ENCODE peak calls at places on chromosomes 4 and X, in eight cellular contexts. R is nephron progenitor cell, K is H1, W is GM13977, E is adrenal gland, G is endothelial cell, I is heart left ventricle, D is colonic mucosa. Y is an unnamed sample.

GRCh38 chr4:78613522-78614311 is 62.1 kb downstream of the ANXA3 start:
- DNase-seq in R (no peak), K (no peak), W (peak; percentile 15), E (no peak), G (no peak), I (no peak), D (no peak), Y (no peak)

GRCh38 chrX:69538321-69538876 is 34.3 kb downstream of the NALF2 start:
- DNase-seq in R (peak; percentile 86), K (peak; percentile 85), W (peak; percentile 77), E (peak; percentile 83), G (peak; percentile 78), I (peak; percentile 75), D (peak; percentile 71), Y (peak; percentile 34)

GRCh38 chr4:141180991-141181760 is 39.5 kb upstream of the ZNF330 start:
- DNase-seq in R (no peak), K (no peak), W (no peak), E (no peak), G (no peak), I (no peak), D (no peak), Y (no peak)

GRCh38 chr4:81237791-81238190 is 22.8 kb upstream of the PRKG2 start:
- DNase-seq in R (no peak), K (no peak), W (no peak), E (no peak), G (no peak), I (no peak), D (no peak), Y (no peak)

GRCh38 chr4:124743711-124744110 is 31.2 kb upstream of the ANKRD50 start:
- DNase-seq in R (no peak), K (no peak), W (no peak), E (no peak), G (no peak), I (no peak), D (no peak), Y (no peak)

GRCh38 chr4:110193822-110194761 is 4.3 kb downstream of the ELOVL6 start:
- DNase-seq in R (peak; percentile 66), K (peak; percentile 60), W (peak; percentile 83), E (peak; percentile 77), G (peak; percentile 56), I (peak; percentile 49), D (peak; percentile 90), Y (peak; percentile 62)

GRCh38 chr4:137387924-137388323 is 144.4 kb downstream of the PCDH18 start:
- DNase-seq in R (no peak), K (no peak), W (no peak), E (no peak), G (no peak), I (no peak), D (no peak), Y (no peak)

GRCh38 chrX:144732588-144732987 is 514.7 kb upstream of the SPANXN1 start:
- DNase-seq in R (no peak), K (no peak), W (no peak), E (no peak), G (no peak), I (no peak), D (no peak), Y (no peak)

GRCh38 chr4:121156822-121157769 is 7.0 kb downstream of the TNIP3 start:
- DNase-seq in R (peak; percentile 79), K (peak; percentile 81), W (no peak), E (peak; percentile 20), G (peak; percentile 67), I (peak; percentile 10), D (peak; percentile 54), Y (peak; percentile 18)

GRCh38 chrX:74220277-74220676 is 83.7 kb upstream of the ZCCHC13 start:
- DNase-seq in R (no peak), K (no peak), W (no peak), E (no peak), G (no peak), I (no peak), D (no peak), Y (no peak)

GRCh38 chrX:8738588-8739189 is 6.8 kb upstream of the ANOS1 start:
- DNase-seq in R (peak; percentile 64), K (no peak), W (no peak), E (no peak), G (peak; percentile 50), I (no peak), D (peak; percentile 38), Y (no peak)

GRCh38 chrX:55598333-55598732 is 24.9 kb upstream of the FOXR2 start:
- DNase-seq in R (no peak), K (no peak), W (no peak), E (no peak), G (no peak), I (no peak), D (no peak), Y (no peak)

GRCh38 chr4:24168658-24169057 is 278.8 kb upstream of the PPARGC1A start:
- DNase-seq in R (no peak), K (no peak), W (no peak), E (no peak), G (no peak), I (no peak), D (no peak), Y (no peak)

GRCh38 chr4:24163314-24163713 is 273.5 kb upstream of the PPARGC1A start:
- DNase-seq in R (no peak), K (no peak), W (no peak), E (no peak), G (no peak), I (no peak), D (no peak), Y (no peak)

GRCh38 chr4:24164054-24164453 is 274.2 kb upstream of the PPARGC1A start:
- DNase-seq in R (no peak), K (no peak), W (no peak), E (no peak), G (no peak), I (no peak), D (no peak), Y (no peak)

GRCh38 chr4:24164797-24165196 is 274.9 kb upstream of the PPARGC1A start:
- DNase-seq in R (no peak), K (no peak), W (no peak), E (no peak), G (no peak), I (no peak), D (no peak), Y (no peak)

DNA sequence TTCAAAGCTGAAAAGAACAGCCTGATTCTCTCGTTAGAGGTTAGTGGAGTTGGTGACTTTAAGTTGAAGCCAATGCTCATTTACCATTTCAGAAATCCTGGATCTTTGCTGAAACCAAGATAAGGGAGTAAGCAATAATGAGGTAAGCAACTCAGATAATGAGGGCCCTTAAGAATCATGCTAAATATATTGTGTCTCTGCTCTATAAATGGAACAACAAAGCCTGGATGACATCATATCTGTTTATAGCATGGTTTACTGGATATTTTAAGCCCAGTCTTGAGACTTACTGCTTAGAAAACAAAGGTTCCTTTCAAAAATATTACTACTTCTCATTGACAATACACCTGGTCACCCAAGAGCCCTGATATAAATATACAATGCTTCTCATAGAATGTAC is 276.7 kb upstream of the PPARGC1A start:
- DNase-seq in R (no peak), K (no peak), W (no peak), E (no peak), G (no peak), I (no peak), D (no peak), Y (no peak)
- TF ChIP-seq CTCF in R (no peak), K (no peak), W (no peak), E (no peak), G (no peak), I (no peak), D (no peak), Y (no peak)

GRCh38 chr4:112127048-112127637 is 18.1 kb upstream of the FAM241A start:
- DNase-seq in R (no peak), K (no peak), W (no peak), E (no peak), G (no peak), I (no peak), D (no peak), Y (no peak)

GRCh38 chr4:112120021-112120420 is 25.2 kb upstream of the FAM241A start:
- DNase-seq in R (no peak), K (no peak), W (no peak), E (no peak), G (no peak), I (no peak), D (no peak), Y (no peak)

GRCh38 chr4:112127736-112128322 is 17.4 kb upstream of the FAM241A start:
- DNase-seq in R (no peak), K (no peak), W (no peak), E (no peak), G (no peak), I (no peak), D (no peak), Y (no peak)

GRCh38 chr4:112128452-112128851 is 16.8 kb upstream of the FAM241A start:
- DNase-seq in R (no peak), K (no peak), W (no peak), E (no peak), G (no peak), I (no peak), D (no peak), Y (no peak)

GRCh38 chr4:112125416-112125815 is 19.8 kb upstream of the FAM241A start:
- DNase-seq in R (no peak), K (no peak), W (no peak), E (no peak), G (no peak), I (no peak), D (no peak), Y (no peak)
- TF ChIP-seq CTCF in R (no peak), K (no peak), W (no peak), E (no peak), G (no peak), I (no peak), D (no peak), Y (no peak)

DNA sequence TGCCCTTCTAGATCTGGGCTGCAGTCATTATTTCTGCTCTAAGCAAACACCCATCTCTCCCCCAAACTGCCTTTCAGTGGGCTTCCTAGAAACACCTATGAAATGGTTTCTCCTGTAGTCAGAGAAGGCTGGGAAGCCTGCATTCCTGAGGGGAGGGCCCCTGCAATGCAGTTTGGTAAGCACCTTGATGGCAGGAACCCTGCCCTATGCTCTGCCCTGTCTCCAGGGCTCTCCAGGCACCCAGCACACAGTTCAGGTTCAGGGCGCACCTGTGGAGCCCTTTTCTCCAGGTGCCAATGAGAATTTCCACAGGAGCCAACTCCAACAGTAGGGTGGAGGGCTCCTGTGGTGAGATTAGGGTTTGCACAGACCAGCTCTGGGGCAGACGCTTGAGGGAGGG is 69.1 kb upstream of the FBXW7 start:
- DNase-seq in R (no peak), K (no peak), W (no peak), E (no peak), G (no peak), I (no peak), D (no peak), Y (no peak)
- TF ChIP-seq CTCF in R (no peak), K (no peak), W (no peak), E (no peak), G (no peak), I (no peak), D (no peak), Y (no peak)

DNA sequence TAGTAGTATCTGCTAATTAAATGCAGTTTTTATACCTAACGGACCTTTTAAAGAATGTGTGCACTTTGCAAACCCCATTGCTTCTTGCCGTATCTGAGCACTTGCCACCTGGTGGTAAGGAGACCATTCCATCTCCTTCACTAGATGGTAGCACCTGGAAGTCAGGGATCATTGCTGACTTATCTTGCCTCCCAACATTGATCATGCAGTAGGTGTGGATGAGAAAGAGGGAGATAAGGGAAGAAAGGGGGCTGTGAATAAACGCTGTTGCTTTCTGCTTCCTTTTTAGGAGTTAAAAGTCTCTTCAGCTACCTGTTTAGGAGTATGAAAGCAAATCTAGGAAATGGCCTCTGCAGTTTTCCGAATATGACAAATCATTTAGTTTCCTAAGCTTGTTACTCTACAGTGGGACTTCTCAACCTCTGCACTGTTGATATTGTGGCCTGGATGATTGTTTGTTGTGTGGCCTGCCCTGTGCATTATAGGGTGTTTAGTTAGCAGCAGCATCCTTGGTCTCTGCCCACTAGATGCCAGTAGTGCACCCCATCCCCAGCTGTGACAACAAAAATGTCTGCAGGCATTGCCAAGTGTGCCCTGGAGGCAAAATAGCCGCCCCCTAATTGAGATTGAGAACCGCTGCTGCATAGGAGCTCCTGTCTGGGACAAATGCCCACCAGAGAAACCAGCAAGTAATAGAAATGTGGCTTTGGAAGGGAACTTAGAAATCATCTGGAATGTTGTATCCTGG is 38.8 kb downstream of the GAB1 start:
- DNase-seq in R (peak; percentile 16), K (no peak), W (no peak), E (peak; percentile 38), G (peak; percentile 26), I (no peak), D (peak; percentile 47), Y (no peak)
- TF ChIP-seq CTCF in R (peak; percentile 33), K (peak; percentile 57), W (peak; percentile 71), E (peak; percentile 48), G (no peak), I (peak; percentile 42), D (peak; percentile 21), Y (no peak)

Y was measured in natural killer cell.